ENCODE peak calls at places on chromosomes 16 and 17, in five cellular contexts. One of them, this sample, is unnamed.

GRCh38 chr17:37413875-37414519 is 7.3 kb downstream of the TADA2A start:
- DNase-seq in OCI-LY7: no peak
- DNase-seq in cardiac muscle cell: no peak
- DNase-seq in natural killer cell: no peak
- DNase-seq in A549: no peak
- DNase-seq in this sample: no peak

GRCh38 chr16:57689772-57690558 is 4.6 kb upstream of the DRC7 start:
- DNase-seq in OCI-LY7: peak; percentile 62
- DNase-seq in cardiac muscle cell: peak; percentile 18
- DNase-seq in natural killer cell: peak; percentile 37
- DNase-seq in A549: no peak
- DNase-seq in this sample: peak; percentile 70

GRCh38 chr17:66451188-66452149 is 149.1 kb downstream of the PRKCA start:
- DNase-seq in OCI-LY7: no peak
- DNase-seq in cardiac muscle cell: peak; percentile 34
- DNase-seq in natural killer cell: no peak
- DNase-seq in A549: peak; percentile 62
- DNase-seq in this sample: peak; percentile 63

GRCh38 chr17:40346061-40346767 is 18.3 kb downstream of the GJD3 start:
- DNase-seq in OCI-LY7: no peak
- DNase-seq in cardiac muscle cell: no peak
- DNase-seq in natural killer cell: no peak
- DNase-seq in A549: no peak
- DNase-seq in this sample: no peak

GRCh38 chr16:8110572-8111514 is 479.5 kb downstream of the TMEM114 start:
- DNase-seq in OCI-LY7: no peak
- DNase-seq in cardiac muscle cell: no peak
- DNase-seq in natural killer cell: no peak
- DNase-seq in A549: no peak
- DNase-seq in this sample: no peak

GRCh38 chr17:29344201-29344856 is 45.8 kb upstream of the TAOK1 start:
- DNase-seq in OCI-LY7: no peak
- DNase-seq in cardiac muscle cell: no peak
- DNase-seq in natural killer cell: no peak
- DNase-seq in A549: no peak
- DNase-seq in this sample: no peak

GRCh38 chr17:2405247-2405926 is 4.5 kb upstream of the MNT start:
- DNase-seq in OCI-LY7: no peak
- DNase-seq in cardiac muscle cell: no peak
- DNase-seq in natural killer cell: no peak
- DNase-seq in A549: no peak
- DNase-seq in this sample: no peak

GRCh38 chr16:5874899-5875298 is 777.3 kb upstream of the EEF2KMT start:
- DNase-seq in OCI-LY7: no peak
- DNase-seq in cardiac muscle cell: no peak
- DNase-seq in natural killer cell: no peak
- DNase-seq in A549: no peak
- DNase-seq in this sample: no peak

GRCh38 chr16:50880926-50881325 is 139.0 kb downstream of the CYLD start:
- DNase-seq in OCI-LY7: no peak
- DNase-seq in cardiac muscle cell: no peak
- DNase-seq in natural killer cell: no peak
- DNase-seq in A549: no peak
- DNase-seq in this sample: no peak

GRCh38 chr16:50961944-50962343 is 189.1 kb downstream of the SALL1 start:
- DNase-seq in OCI-LY7: no peak
- DNase-seq in cardiac muscle cell: no peak
- DNase-seq in natural killer cell: no peak
- DNase-seq in A549: no peak
- DNase-seq in this sample: no peak

GRCh38 chr17:17782425-17783120 is 54.2 kb downstream of the SREBF1 start:
- DNase-seq in OCI-LY7: peak; percentile 52
- DNase-seq in cardiac muscle cell: peak; percentile 66
- DNase-seq in natural killer cell: no peak
- DNase-seq in A549: no peak
- DNase-seq in this sample: no peak

GRCh38 chr16:4032768-4033167 is 83.5 kb downstream of the ADCY9 start:
- DNase-seq in OCI-LY7: peak; percentile 31
- DNase-seq in cardiac muscle cell: no peak
- DNase-seq in natural killer cell: peak; percentile 56
- DNase-seq in A549: no peak
- DNase-seq in this sample: no peak

GRCh38 chr17:67995568-67996191 is 589 bp downstream of the C17orf58 start:
- DNase-seq in OCI-LY7: peak; percentile 49
- DNase-seq in cardiac muscle cell: peak; percentile 52
- DNase-seq in natural killer cell: peak; percentile 22
- DNase-seq in A549: peak; percentile 19
- DNase-seq in this sample: peak; percentile 12

GRCh38 chr16:74700206-74701040 is at the start of gene MLKL:
- DNase-seq in OCI-LY7: peak; percentile 53
- DNase-seq in cardiac muscle cell: peak; percentile 44
- DNase-seq in natural killer cell: peak; percentile 73
- DNase-seq in A549: peak; percentile 72
- DNase-seq in this sample: peak; percentile 43

GRCh38 chr16:78297066-78297666 is 197.7 kb downstream of the WWOX start:
- DNase-seq in OCI-LY7: no peak
- DNase-seq in cardiac muscle cell: no peak
- DNase-seq in natural killer cell: no peak
- DNase-seq in A549: no peak
- DNase-seq in this sample: no peak

GRCh38 chr17:69417545-69418483 is 3.3 kb downstream of the MAP2K6 start:
- DNase-seq in OCI-LY7: no peak
- DNase-seq in cardiac muscle cell: no peak
- DNase-seq in natural killer cell: no peak
- DNase-seq in A549: no peak
- DNase-seq in this sample: no peak

GRCh38 chr16:3095869-3096268 is 3.2 kb downstream of the ZSCAN10 start:
- DNase-seq in OCI-LY7: peak; percentile 77
- DNase-seq in cardiac muscle cell: no peak
- DNase-seq in natural killer cell: peak; percentile 40
- DNase-seq in A549: peak; percentile 63
- DNase-seq in this sample: no peak

GRCh38 chr17:47949951-47950350 is 7.7 kb downstream of the PRR15L start:
- DNase-seq in OCI-LY7: peak; percentile 17
- DNase-seq in cardiac muscle cell: no peak
- DNase-seq in natural killer cell: no peak
- DNase-seq in A549: no peak
- DNase-seq in this sample: no peak

GRCh38 chr17:40032322-40033320 is 17.4 kb downstream of the CSF3 start:
- DNase-seq in OCI-LY7: no peak
- DNase-seq in cardiac muscle cell: no peak
- DNase-seq in natural killer cell: no peak
- DNase-seq in A549: no peak
- DNase-seq in this sample: no peak

GRCh38 chr17:58089111-58089510 is 5.9 kb downstream of the DYNLL2 start:
- DNase-seq in OCI-LY7: no peak
- DNase-seq in cardiac muscle cell: no peak
- DNase-seq in natural killer cell: no peak
- DNase-seq in A549: no peak
- DNase-seq in this sample: no peak

GRCh38 chr16:9836118-9836736 is 346.0 kb downstream of the GRIN2A start:
- DNase-seq in OCI-LY7: peak; percentile 22
- DNase-seq in cardiac muscle cell: peak; percentile 83
- DNase-seq in natural killer cell: no peak
- DNase-seq in A549: no peak
- DNase-seq in this sample: peak; percentile 48

GRCh38 chr17:73770115-73770848 is 126.0 kb upstream of the SDK2 start:
- DNase-seq in OCI-LY7: no peak
- DNase-seq in cardiac muscle cell: peak; percentile 42
- DNase-seq in natural killer cell: no peak
- DNase-seq in A549: peak; percentile 57
- DNase-seq in this sample: no peak

GRCh38 chr16:15460601-15461000 is 26.2 kb downstream of the BMERB1 start:
- DNase-seq in OCI-LY7: no peak
- DNase-seq in cardiac muscle cell: no peak
- DNase-seq in natural killer cell: no peak
- DNase-seq in A549: no peak
- DNase-seq in this sample: no peak

GRCh38 chr16:15461376-15461775 is 27.0 kb downstream of the BMERB1 start:
- DNase-seq in OCI-LY7: no peak
- DNase-seq in cardiac muscle cell: no peak
- DNase-seq in natural killer cell: no peak
- DNase-seq in A549: no peak
- DNase-seq in this sample: no peak

GRCh38 chr16:15452456-15452855 is 18.1 kb downstream of the BMERB1 start:
- DNase-seq in OCI-LY7: no peak
- DNase-seq in cardiac muscle cell: no peak
- DNase-seq in natural killer cell: no peak
- DNase-seq in A549: no peak
- DNase-seq in this sample: no peak

GRCh38 chr16:15457390-15457789 is 23.0 kb downstream of the BMERB1 start:
- DNase-seq in OCI-LY7: no peak
- DNase-seq in cardiac muscle cell: no peak
- DNase-seq in natural killer cell: no peak
- DNase-seq in A549: no peak
- DNase-seq in this sample: no peak

DNA sequence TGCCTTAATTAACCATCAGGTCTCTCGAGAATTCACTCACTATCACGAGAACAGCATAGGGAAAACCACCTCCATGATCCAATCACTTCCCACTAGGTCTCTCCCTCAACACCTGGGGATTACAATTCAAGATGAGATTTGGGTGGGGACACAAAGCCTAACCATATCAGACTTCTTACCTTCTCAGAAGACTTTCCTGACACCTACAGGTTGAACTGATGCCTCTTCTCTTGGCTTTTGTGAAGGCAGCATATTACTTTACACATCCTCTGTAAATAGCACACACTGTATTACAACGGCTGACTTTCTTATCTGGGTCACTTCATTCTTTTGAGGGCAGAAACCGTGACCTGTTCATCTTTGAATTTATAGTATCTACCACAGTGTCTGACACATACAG is 23.6 kb downstream of the BMERB1 start:
- DNase-seq in OCI-LY7: no peak
- DNase-seq in cardiac muscle cell: no peak
- DNase-seq in natural killer cell: no peak
- DNase-seq in A549: no peak
- DNase-seq in this sample: no peak
- TF ChIP-seq CTCF in OCI-LY7: peak; percentile 25
- TF ChIP-seq CTCF in cardiac muscle cell: no peak
- TF ChIP-seq CTCF in natural killer cell: no peak
- TF ChIP-seq CTCF in A549: no peak
- TF ChIP-seq CTCF in this sample: no peak

DNA sequence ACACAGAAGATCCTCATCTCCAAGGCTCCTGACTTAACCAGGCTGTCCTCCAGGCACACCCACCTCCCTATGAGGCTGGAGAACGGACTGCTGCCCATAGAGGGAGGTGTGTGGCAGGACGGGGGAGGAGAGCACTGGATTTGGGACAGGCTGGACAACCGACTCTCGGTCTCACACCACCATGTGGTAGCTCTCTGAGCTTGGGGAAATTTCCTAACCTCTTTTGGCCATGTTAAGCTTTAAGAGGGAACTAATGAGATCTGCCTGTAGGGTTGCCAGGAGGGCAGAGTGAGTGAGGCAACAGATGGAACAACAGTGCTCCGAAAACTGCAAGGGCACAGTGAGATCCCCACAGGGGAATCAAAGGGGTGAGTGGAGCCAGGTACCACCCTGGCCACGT is 32.7 kb downstream of the RHBDL3 start:
- DNase-seq in OCI-LY7: no peak
- DNase-seq in cardiac muscle cell: no peak
- DNase-seq in natural killer cell: no peak
- DNase-seq in A549: no peak
- DNase-seq in this sample: no peak
- TF ChIP-seq CTCF in OCI-LY7: no peak
- TF ChIP-seq CTCF in cardiac muscle cell: no peak
- TF ChIP-seq CTCF in natural killer cell: no peak
- TF ChIP-seq CTCF in A549: no peak
- TF ChIP-seq CTCF in this sample: no peak

DNA sequence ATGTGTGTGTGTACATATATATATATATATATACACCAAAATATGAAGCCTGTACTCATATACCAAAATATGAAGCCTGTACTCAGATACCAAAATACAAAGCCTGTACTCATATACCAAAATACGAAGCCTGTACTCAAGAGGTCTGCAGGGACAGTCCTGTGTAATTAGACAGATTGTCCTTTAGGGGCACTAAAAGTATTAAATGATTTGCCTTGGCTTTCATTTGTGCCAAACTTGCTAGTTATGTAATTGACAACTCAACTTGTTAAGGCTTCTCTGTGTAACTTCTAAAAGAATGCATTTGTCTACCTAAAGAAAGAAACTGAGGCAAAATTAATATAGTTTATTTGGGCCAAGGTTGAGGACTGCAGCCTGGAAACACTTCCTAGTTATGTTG is 30.8 kb upstream of the DHX40 start:
- DNase-seq in OCI-LY7: peak; percentile 34
- DNase-seq in cardiac muscle cell: no peak
- DNase-seq in natural killer cell: no peak
- DNase-seq in A549: peak; percentile 56
- DNase-seq in this sample: no peak
- TF ChIP-seq CTCF in OCI-LY7: peak; percentile 56
- TF ChIP-seq CTCF in cardiac muscle cell: no peak
- TF ChIP-seq CTCF in natural killer cell: no peak
- TF ChIP-seq CTCF in A549: peak; percentile 16
- TF ChIP-seq CTCF in this sample: no peak

GRCh38 chr16:13969711-13970110 is 49.8 kb downstream of the ERCC4 start:
- DNase-seq in OCI-LY7: no peak
- DNase-seq in cardiac muscle cell: no peak
- DNase-seq in natural killer cell: no peak
- DNase-seq in A549: no peak
- DNase-seq in this sample: no peak
- TF ChIP-seq CTCF in OCI-LY7: no peak
- TF ChIP-seq CTCF in cardiac muscle cell: no peak
- TF ChIP-seq CTCF in natural killer cell: no peak
- TF ChIP-seq CTCF in A549: no peak
- TF ChIP-seq CTCF in this sample: no peak

This sample was measured in endothelial cell.